ENCODE peak calls at places on chromosomes 5 and 9, in four cellular contexts. F, J, C and A are unnamed samples.

GRCh38 chr9:133375116-133375723 is 640 bp downstream of the SURF4 start:
- DNase-seq in F (peak), J (peak), C (peak), A (no peak)

GRCh38 chr5:112004867-112005532 is 248.0 kb upstream of the NREP start:
- DNase-seq in F (peak), J (peak), C (no peak), A (no peak)

GRCh38 chr5:39370555-39371366 is 6.5 kb upstream of the C9 start:
- DNase-seq in F (no peak), J (no peak), C (peak), A (no peak)

GRCh38 chr9:93267681-93268505 is 84.0 kb downstream of the WNK2 start:
- DNase-seq in F (no peak), J (no peak), C (peak), A (no peak)

GRCh38 chr5:62460578-62460983 is 48.0 kb downstream of the IPO11 start:
- DNase-seq in F (peak), J (peak), C (no peak), A (peak)

GRCh38 chr9:76619645-76620044 is 144.6 kb upstream of the PCA3 start:
- DNase-seq in F (no peak), J (peak), C (no peak), A (no peak)

GRCh38 chr9:113185271-113185670 is 34.5 kb downstream of the SLC31A2 start:
- DNase-seq in F (no peak), J (no peak), C (no peak), A (no peak)

GRCh38 chr5:123181394-123181801 is 92.4 kb downstream of the PRDM6 start:
- DNase-seq in F (no peak), J (no peak), C (no peak), A (no peak)

GRCh38 chr5:60161340-60161934 is 267.9 kb upstream of the PDE4D start:
- DNase-seq in F (peak), J (peak), C (no peak), A (peak)

GRCh38 chr9:117293199-117294114 is 121.4 kb downstream of the ASTN2 start:
- DNase-seq in F (no peak), J (no peak), C (no peak), A (no peak)

GRCh38 chr9:76644171-76644570 is 120.1 kb upstream of the PCA3 start:
- DNase-seq in F (no peak), J (no peak), C (no peak), A (no peak)

GRCh38 chr9:3962467-3962866 is 337.4 kb downstream of the GLIS3 start:
- DNase-seq in F (no peak), J (peak), C (no peak), A (no peak)

GRCh38 chr5:72018158-72018803 is 89.0 kb upstream of the MAP1B start:
- DNase-seq in F (peak), J (peak), C (peak), A (peak)

GRCh38 chr5:169226904-169227303 is 74.0 kb downstream of the SLIT3 start:
- DNase-seq in F (no peak), J (no peak), C (no peak), A (no peak)

GRCh38 chr9:131288217-131288616 is 1.3 kb upstream of the PLPP7 start:
- DNase-seq in F (no peak), J (no peak), C (no peak), A (no peak)

GRCh38 chr9:125861405-125862063 is 114.4 kb downstream of the PBX3 start:
- DNase-seq in F (no peak), J (no peak), C (no peak), A (no peak)

GRCh38 chr5:52896524-52897237 is 92.5 kb upstream of the ITGA2 start:
- DNase-seq in F (no peak), J (no peak), C (no peak), A (no peak)

GRCh38 chr9:95103385-95104087 is 214.0 kb downstream of the FANCC start:
- DNase-seq in F (no peak), J (peak), C (no peak), A (no peak)

GRCh38 chr5:64923151-64923685 is 154.5 kb downstream of the CWC27 start:
- DNase-seq in F (no peak), J (peak), C (no peak), A (no peak)

GRCh38 chr5:154505567-154505966 is 27.5 kb upstream of the HAND1 start:
- DNase-seq in F (no peak), J (no peak), C (no peak), A (no peak)

GRCh38 chr5:62395210-62395950 is 8.3 kb downstream of the DIMT1 start:
- DNase-seq in F (no peak), J (peak), C (no peak), A (no peak)

GRCh38 chr9:61674465-61674864 is 484.6 kb downstream of the SPATA31A7 start:
- DNase-seq in F (no peak), J (no peak), C (no peak), A (no peak)

GRCh38 chr9:33130501-33130900 is 36.6 kb downstream of the B4GALT1 start:
- DNase-seq in F (peak), J (peak), C (no peak), A (no peak)

GRCh38 chr5:102561894-102562760 is 63.3 kb upstream of the SLCO6A1 start:
- DNase-seq in F (peak), J (peak), C (no peak), A (peak)

GRCh38 chr5:58135571-58136335 is 324.1 kb downstream of the PLK2 start:
- DNase-seq in F (no peak), J (peak), C (no peak), A (no peak)

GRCh38 chr5:199821-200645 is 8.7 kb downstream of the LRRC14B start:
- DNase-seq in F (no peak), J (no peak), C (peak), A (no peak)

GRCh38 chr5:114191441-114191840 is 170.4 kb upstream of the KCNN2 start:
- DNase-seq in F (no peak), J (no peak), C (no peak), A (no peak)

GRCh38 chr9:82209797-82210470 is 221.4 kb downstream of the SPATA31D1 start:
- DNase-seq in F (peak), J (no peak), C (no peak), A (no peak)

GRCh38 chr5:83323557-83323956 is 148.0 kb upstream of the VCAN start:
- DNase-seq in F (no peak), J (no peak), C (no peak), A (no peak)

GRCh38 chr5:172717481-172718195 is 53.4 kb downstream of the DUSP1 start:
- DNase-seq in F (no peak), J (no peak), C (no peak), A (no peak)

GRCh38 chr9:72661401-72662135 is 140.2 kb downstream of the TMC1 start:
- DNase-seq in F (no peak), J (peak), C (no peak), A (no peak)

GRCh38 chr9:36831381-36832231 is 202.5 kb downstream of the PAX5 start:
- DNase-seq in F (no peak), J (no peak), C (no peak), A (no peak)

GRCh38 chr9:5375091-5375490 is 35.4 kb upstream of the RLN1 start:
- DNase-seq in F (peak), J (no peak), C (no peak), A (no peak)

GRCh38 chr9:79817469-79818004 is 245.8 kb downstream of the TLE4 start:
- DNase-seq in F (peak), J (no peak), C (no peak), A (no peak)

GRCh38 chr5:40676643-40677333 is 2.9 kb upstream of the PTGER4 start:
- DNase-seq in F (no peak), J (peak), C (peak), A (no peak)

DNA sequence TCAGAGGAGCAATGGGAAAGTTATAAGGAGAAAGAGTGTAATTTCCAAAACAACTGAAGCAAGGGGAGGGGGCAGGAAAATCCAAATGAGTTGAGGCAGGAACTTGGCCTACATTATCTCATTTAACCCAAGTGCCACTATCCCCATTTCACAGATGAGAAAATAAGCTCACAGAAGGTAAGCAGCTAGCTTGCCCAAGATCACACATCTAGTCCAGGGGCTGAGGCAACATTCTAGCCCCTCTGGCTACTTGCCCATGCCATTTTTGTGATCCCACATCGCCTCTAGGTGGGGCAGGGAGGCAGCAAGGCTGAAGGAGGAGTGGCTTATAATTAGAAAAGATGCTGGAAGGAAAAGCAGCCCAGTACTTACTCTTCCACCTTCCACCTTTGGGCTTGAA is 2.6 kb upstream of the PSIP1 start:
- DNase-seq in F (peak), J (peak), C (no peak), A (no peak)
- TF ChIP-seq CTCF in F (peak), J (no peak), C (no peak), A (peak)

GRCh38 chr5:177301503-177302165 is 1.9 kb downstream of the RAB24 start:
- DNase-seq in F (peak), J (no peak), C (peak), A (no peak)
- H3K4me3 ChIP-seq in F (no peak), J (no peak), C (no peak), A (no peak)

DNA sequence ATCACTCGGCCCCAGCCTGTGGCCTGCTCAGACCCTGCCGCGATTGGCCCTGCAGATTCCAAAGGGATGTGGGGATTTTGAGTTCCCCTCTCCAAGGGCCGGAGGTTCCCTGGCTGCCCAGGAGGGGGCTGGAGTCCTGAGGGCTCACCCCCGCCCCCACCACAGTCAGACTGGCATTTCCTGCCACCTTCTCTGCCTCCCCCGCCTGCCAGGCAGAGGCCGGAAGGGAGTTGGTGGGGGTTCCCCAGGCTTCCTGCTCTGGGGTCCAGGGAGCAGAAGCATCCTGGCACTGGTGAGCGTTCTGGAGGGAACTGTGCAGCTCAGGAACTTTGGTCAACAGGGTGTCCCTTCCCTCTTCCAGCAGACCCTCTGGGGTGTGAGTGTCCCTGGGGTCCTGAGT is 70.6 kb downstream of the RXRA start:
- DNase-seq in F (peak), J (no peak), C (no peak), A (no peak)
- TF ChIP-seq CTCF in F (no peak), J (no peak), C (no peak), A (no peak)

DNA sequence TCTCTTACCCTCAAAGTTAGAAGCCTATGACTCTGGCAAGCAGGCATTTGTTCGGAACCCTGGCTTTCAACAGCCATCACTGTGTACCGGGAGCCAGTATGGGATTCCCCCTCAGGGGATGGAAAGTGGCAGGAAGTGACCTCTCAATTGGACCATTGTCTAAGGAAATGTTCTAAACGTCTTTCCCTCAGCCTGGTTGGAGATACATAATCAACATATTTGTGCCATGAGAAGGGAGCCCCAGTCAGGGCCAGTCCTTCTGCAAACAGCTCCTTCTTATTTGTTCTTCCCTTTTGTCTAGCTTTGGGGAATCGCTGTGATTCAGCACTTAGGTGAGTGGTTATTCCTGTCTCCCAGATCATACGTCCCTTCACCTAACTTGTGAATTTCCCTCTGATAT is 154.1 kb upstream of the MEF2C start:
- DNase-seq in F (no peak), J (no peak), C (no peak), A (no peak)
- H3K4me3 ChIP-seq in F (no peak), J (no peak), C (no peak), A (no peak)

DNA sequence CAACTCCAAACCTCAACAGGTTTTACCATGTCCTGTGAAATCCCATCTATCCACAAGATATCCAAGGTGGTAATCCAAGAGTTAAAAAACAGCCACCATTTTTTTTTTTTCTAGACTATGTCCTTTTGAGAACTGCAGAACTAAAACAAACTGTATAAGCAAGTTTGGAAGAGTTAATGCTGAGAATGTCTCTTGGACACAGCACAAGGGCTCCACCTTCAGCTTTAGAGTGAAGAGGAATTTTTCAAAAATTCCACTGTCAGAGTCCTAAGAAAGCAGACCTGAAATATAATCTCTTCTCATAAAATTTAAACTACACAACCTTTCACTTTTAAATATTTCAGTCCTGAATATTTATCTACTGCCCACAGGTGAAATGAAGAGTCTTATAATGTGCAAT is 167.8 kb upstream of the CCNG1 start:
- DNase-seq in F (no peak), J (no peak), C (no peak), A (no peak)
- TF ChIP-seq CTCF in F (peak), J (no peak), C (no peak), A (peak)

DNA sequence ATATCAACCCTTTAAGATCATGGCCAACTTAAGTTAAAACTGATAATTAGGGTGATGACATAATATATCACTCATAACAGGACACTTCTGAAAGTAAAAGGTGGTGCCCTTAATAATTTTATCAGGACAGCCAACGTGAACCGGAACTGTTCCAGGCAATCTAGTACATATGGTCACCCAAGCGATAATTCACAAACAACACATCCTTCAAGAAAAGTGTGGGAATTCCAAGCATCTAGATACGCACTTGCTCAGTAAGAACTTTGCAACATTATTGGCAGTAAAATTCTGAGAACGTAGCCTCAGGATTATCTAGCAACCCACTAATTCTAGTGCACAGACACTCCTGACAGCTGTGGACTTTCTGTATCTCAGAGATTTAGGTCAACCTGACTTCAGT is 85.7 kb downstream of the ALDH7A1 start:
- DNase-seq in F (no peak), J (no peak), C (no peak), A (no peak)
- H3K4me3 ChIP-seq in F (no peak), J (no peak), C (no peak), A (no peak)

GRCh38 chr5:150542933-150543445 is 35.1 kb downstream of the NDST1 start:
- DNase-seq in F (no peak), J (peak), C (no peak), A (no peak)
- TF ChIP-seq CTCF in F (no peak), J (no peak), C (no peak), A (no peak)

DNA sequence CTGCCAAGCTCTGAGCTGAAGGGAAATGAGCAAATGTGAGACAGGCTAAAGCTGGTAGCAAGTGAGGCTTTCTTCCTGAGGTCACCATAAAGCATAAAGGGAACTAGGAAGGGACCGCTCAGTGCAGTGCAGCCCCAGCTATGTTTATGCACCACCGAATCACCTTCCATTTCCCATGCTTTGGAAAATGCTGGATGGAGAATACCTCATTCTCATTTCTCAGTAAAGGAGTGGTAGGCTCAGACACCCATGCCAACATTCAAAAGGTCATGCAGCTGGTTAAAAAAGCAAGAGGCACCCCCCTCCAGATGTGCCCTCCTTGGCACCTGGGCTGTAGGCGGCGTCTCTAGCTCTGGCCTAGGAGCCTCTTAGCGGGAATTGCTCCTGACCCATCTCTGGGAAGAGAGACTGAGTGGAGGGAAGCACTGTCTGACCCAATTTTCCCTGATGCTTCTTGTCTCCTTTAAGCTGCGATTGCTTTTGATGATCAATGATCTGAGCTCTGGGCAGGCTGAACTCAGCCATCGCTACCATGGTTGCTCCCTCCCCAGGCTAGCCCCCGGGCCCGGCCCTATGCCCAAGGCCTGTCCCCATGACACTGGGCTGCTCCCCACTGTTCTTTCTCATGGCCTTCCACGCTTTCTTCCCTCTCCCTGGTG is 58.7 kb downstream of the ZNF354C start:
- DNase-seq in F (no peak), J (no peak), C (no peak), A (no peak)
- H3K4me3 ChIP-seq in F (no peak), J (no peak), C (no peak), A (no peak)

GRCh38 chr9:88587885-88588628 is 53.1 kb downstream of the NXNL2 start:
- DNase-seq in F (no peak), J (no peak), C (no peak), A (no peak)

GRCh38 chr9:88589656-88590055 is 54.7 kb downstream of the NXNL2 start:
- DNase-seq in F (no peak), J (no peak), C (no peak), A (no peak)

GRCh38 chr9:88587182-88587581 is 52.2 kb downstream of the NXNL2 start:
- DNase-seq in F (no peak), J (no peak), C (peak), A (no peak)

GRCh38 chr9:88593537-88594185 is 58.7 kb downstream of the NXNL2 start:
- DNase-seq in F (peak), J (peak), C (peak), A (peak)

GRCh38 chr9:88590558-88591146 is 55.7 kb downstream of the NXNL2 start:
- DNase-seq in F (no peak), J (no peak), C (no peak), A (no peak)
- TF ChIP-seq CTCF in F (peak), J (no peak), C (no peak), A (peak)